ENCODE peak calls at places on chromosomes 16 and 17, in eight cellular contexts. L is activated naive CD4-positive, alpha-beta T cell treated with anti-CD3 and anti-CD28 coated beads for 36 hours; A is stromal cell of bone marrow; N is testis; D is AG08395; Y is stimulated activated CD8-positive, alpha-beta memory T cell treated with anti-CD3 and anti-CD28 coated beads, Interleukin-2, amount 100 ng/mL, for 48 hours; W is NCI-H774; K is neural progenitor cell. H is an unnamed sample.

GRCh38 chr16:23917621-23918020 is 81.8 kb downstream of the PRKCB start:
- DNase-seq in D (no peak), A (no peak), L (no peak), Y (no peak), N (no peak), W (no peak), K (no peak), H (no peak)

GRCh38 chr16:30430428-30430970 is 669 bp upstream of the DCTPP1 start:
- DNase-seq in A (no peak), W (no peak), D (no peak), N (no peak), L (no peak), Y (no peak), K (no peak), H (no peak)

GRCh38 chr16:154223-155030 is 2.0 kb downstream of the HBZ start:
- DNase-seq in Y (no peak), D (no peak), W (no peak), N (no peak), K (peak; percentile 71), A (no peak), L (no peak), H (peak; percentile 26)

GRCh38 chr16:65342231-65342866 is 220.5 kb upstream of the CDH11 start:
- DNase-seq in D (no peak), W (no peak), L (no peak), Y (no peak), A (no peak), N (no peak), K (peak; percentile 2), H (no peak)

GRCh38 chr16:55120408-55120807 is 189.7 kb downstream of the IRX5 start:
- DNase-seq in N (no peak), D (peak; percentile 55), A (peak; percentile 28), W (no peak), K (peak; percentile 33), L (no peak), Y (no peak), H (no peak)

GRCh38 chr17:78237403-78238012 is 6.1 kb downstream of the TMEM235 start:
- DNase-seq in W (no peak), A (no peak), Y (no peak), K (no peak), N (peak; percentile 59), L (no peak), D (no peak), H (no peak)

GRCh38 chr16:46961373-46962353 is 11.8 kb downstream of the DNAJA2 start:
- DNase-seq in N (no peak), L (peak; percentile 40), Y (no peak), D (peak; percentile 37), K (no peak), A (no peak), W (no peak), H (no peak)

GRCh38 chr17:40726919-40727318 is 23.4 kb upstream of the KRT24 start:
- DNase-seq in L (no peak), D (no peak), W (no peak), Y (no peak), A (no peak), N (no peak), K (peak; percentile 18), H (no peak)

GRCh38 chr16:66408181-66409048 is 18.7 kb upstream of the BEAN1 start:
- DNase-seq in A (no peak), K (no peak), D (peak; percentile 24), L (peak; percentile 52), Y (no peak), N (peak; percentile 26), W (no peak), H (no peak)

GRCh38 chr16:15671530-15672117 is 21.6 kb downstream of the NDE1 start:
- DNase-seq in L (no peak), K (no peak), N (no peak), A (no peak), W (peak; percentile 69), D (no peak), Y (no peak), H (no peak)

GRCh38 chr16:14241631-14242030 is 170.5 kb downstream of the MRTFB start:
- DNase-seq in W (no peak), N (no peak), K (no peak), Y (no peak), D (no peak), L (no peak), A (peak; percentile 18), H (no peak)

GRCh38 chr17:50794361-50794760 is 27.0 kb upstream of the ANKRD40CL start:
- DNase-seq in Y (no peak), L (no peak), A (no peak), D (no peak), K (no peak), W (no peak), N (no peak), H (no peak)

GRCh38 chr17:33871720-33872535 is 383.2 kb upstream of the CCL2 start:
- DNase-seq in W (peak; percentile 41), N (no peak), K (no peak), D (peak; percentile 69), L (no peak), A (no peak), Y (no peak), H (no peak)

GRCh38 chr17:13967416-13967815 is 101.9 kb upstream of the COX10 start:
- DNase-seq in A (no peak), D (no peak), Y (no peak), N (no peak), K (no peak), W (no peak), L (peak; percentile 5), H (no peak)

GRCh38 chr17:81537343-81537855 is 9.2 kb downstream of the FSCN2 start:
- DNase-seq in W (peak; percentile 92), Y (no peak), L (peak; percentile 31), D (peak; percentile 43), A (no peak), N (peak; percentile 43), K (peak; percentile 70), H (no peak)

GRCh38 chr16:81275064-81275532 is 36.6 kb downstream of the BCO1 start:
- DNase-seq in D (no peak), K (no peak), N (no peak), Y (no peak), L (no peak), A (no peak), W (no peak), H (no peak)